ENCODE peak calls at places on chromosomes 5 and 9, in six cellular contexts. P, V, E, D, L and Q are unnamed samples.
A peak's percentile ranks its signal among the peaks of the same experiment; 100 is the strongest.

GRCh38 chr9:33139421-33140228 is 27.5 kb downstream of the B4GALT1 start:
- DNase-seq in P (peak; percentile 90), V (peak; percentile 90), E (peak; percentile 88), D (no peak), L (peak; percentile 94), Q (no peak)

GRCh38 chr5:133086366-133086875 is 34.6 kb downstream of the HSPA4 start:
- DNase-seq in P (no peak), V (no peak), E (peak; percentile 40), D (no peak), L (no peak), Q (no peak)

GRCh38 chr9:94624621-94625020 is 14.7 kb downstream of the FBP1 start:
- DNase-seq in P (no peak), V (no peak), E (no peak), D (no peak), L (no peak), Q (no peak)

GRCh38 chr9:4298255-4299005 is 1.4 kb downstream of the GLIS3 start:
- DNase-seq in P (no peak), V (peak; percentile 59), E (peak; percentile 72), D (no peak), L (peak; percentile 70), Q (peak; percentile 42)

GRCh38 chr5:34803974-34804373 is 35.0 kb upstream of the TTC23L start:
- DNase-seq in P (no peak), V (no peak), E (peak; percentile 35), D (no peak), L (no peak), Q (no peak)

GRCh38 chr9:121692606-121693505 is 41.4 kb downstream of the DAB2IP start:
- DNase-seq in P (no peak), V (no peak), E (peak; percentile 53), D (no peak), L (peak; percentile 15), Q (peak; percentile 33)

GRCh38 chr9:123883634-123884033 is 46.3 kb downstream of the DENND1A start:
- DNase-seq in P (no peak), V (no peak), E (peak; percentile 56), D (no peak), L (no peak), Q (peak; percentile 43)

GRCh38 chr9:111668026-111668573 is 6.7 kb downstream of the GNG10 start:
- DNase-seq in P (no peak), V (no peak), E (no peak), D (no peak), L (no peak), Q (no peak)

GRCh38 chr5:123708074-123708806 is 196.3 kb downstream of the CSNK1G3 start:
- DNase-seq in P (peak; percentile 30), V (no peak), E (peak; percentile 84), D (no peak), L (no peak), Q (peak; percentile 39)

GRCh38 chr9:111531716-111532115 is 6.7 kb downstream of the ZNF483 start:
- DNase-seq in P (no peak), V (no peak), E (no peak), D (no peak), L (no peak), Q (no peak)

GRCh38 chr9:87282477-87282991 is 215.1 kb upstream of the DAPK1 start:
- DNase-seq in P (no peak), V (no peak), E (no peak), D (no peak), L (no peak), Q (no peak)
- H3K27me3 ChIP-seq in P (no peaks in the 10 kb centered on the region), V (no peaks in the 10 kb centered on the region), E (no peaks in the 10 kb centered on the region), D (no peaks in the 10 kb centered on the region), L (no peaks in the 10 kb centered on the region), Q (no peaks in the 10 kb centered on the region)

GRCh38 chr9:26723486-26723885 is 169.1 kb downstream of the CAAP1 start:
- DNase-seq in P (no peak), V (no peak), E (peak; percentile 44), D (no peak), L (peak; percentile 26), Q (peak; percentile 28)

GRCh38 chr9:26725573-26725972 is 167.0 kb downstream of the CAAP1 start:
- DNase-seq in P (no peak), V (no peak), E (peak; percentile 34), D (no peak), L (no peak), Q (peak; percentile 31)

GRCh38 chr9:26727471-26727870 is 165.1 kb downstream of the CAAP1 start:
- DNase-seq in P (no peak), V (no peak), E (no peak), D (no peak), L (no peak), Q (no peak)

DNA sequence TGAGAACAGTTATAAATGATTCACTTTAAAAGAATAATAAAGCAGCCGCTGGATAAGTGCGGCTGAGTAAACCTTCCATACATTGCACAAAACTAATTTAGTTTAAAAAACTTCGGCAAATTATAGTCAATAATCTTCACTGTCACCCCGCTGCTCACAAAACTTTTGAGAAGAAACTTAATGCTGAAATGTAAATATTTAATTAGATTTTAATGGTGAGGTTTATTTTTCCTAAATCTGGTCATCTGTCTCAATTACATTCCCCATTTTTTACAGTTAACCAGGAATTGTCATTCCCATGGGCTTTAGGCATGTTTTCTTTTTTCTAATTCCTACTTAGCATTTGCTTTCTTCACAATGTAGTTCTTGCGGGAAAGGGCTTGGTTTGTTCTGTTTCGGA is 169.8 kb downstream of the CAAP1 start:
- DNase-seq in P (no peak), V (no peak), E (no peak), D (no peak), L (no peak), Q (no peak)
- H3K27me3 ChIP-seq in P (no peaks in the 10 kb centered on the region), V (no peaks in the 10 kb centered on the region), E (peaks cover 11% of the 10 kb centered on the region), D (no peaks in the 10 kb centered on the region), L (no peaks in the 10 kb centered on the region), Q (peaks cover 3% of the 10 kb centered on the region)

DNA sequence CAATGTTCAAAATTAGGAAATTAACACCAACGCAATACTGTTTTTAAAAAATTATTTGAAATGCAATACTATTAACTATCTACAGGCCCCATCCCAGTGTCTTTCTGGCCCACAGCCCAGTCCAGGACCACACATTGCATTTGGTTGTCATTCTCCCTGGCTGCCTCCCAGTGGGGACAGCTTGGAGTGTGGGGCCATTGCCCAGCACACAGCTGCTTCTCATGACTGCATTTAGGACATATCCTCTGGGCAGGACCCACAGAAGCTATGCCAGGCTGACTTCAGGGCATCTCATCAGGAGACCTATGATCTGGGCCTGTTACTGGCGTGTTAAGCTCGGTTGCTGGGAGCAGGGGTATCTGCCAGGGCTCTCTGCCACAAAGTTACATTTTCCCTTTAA is 32.0 kb upstream of the CLPTM1L start:
- DNase-seq in P (no peak), V (no peak), E (no peak), D (no peak), L (no peak), Q (no peak)
- H3K27me3 ChIP-seq in P (peaks cover 12% of the 10 kb centered on the region), V (no peaks in the 10 kb centered on the region), E (peaks cover 7% of the 10 kb centered on the region), D (no peaks in the 10 kb centered on the region), L (no peaks in the 10 kb centered on the region), Q (peaks cover 5% of the 10 kb centered on the region)

DNA sequence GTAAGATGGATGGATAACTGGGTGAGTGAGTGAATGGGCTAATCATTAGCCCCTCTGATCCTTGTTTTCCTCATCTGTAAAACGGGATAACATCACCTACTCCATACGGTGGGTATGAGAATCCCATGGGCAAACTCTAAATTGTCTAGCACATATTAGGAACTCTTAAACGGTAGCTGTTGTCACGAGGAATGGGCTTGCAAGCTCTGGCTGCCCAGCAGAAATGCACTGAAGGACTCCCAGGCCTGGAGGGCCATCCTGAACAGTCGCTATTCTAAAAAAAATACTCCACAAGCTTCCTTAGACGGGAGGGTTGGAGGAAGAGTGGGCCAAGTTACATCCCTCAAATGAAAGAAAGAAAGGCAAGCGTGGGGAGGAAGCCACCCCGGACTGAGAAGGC is 711 bp upstream of the POU4F3 start:
- DNase-seq in P (no peak), V (no peak), E (no peak), D (no peak), L (no peak), Q (no peak)
- H3K27me3 ChIP-seq in P (peaks cover 91% of the 10 kb centered on the region), V (no peaks in the 10 kb centered on the region), E (peaks cover 93% of the 10 kb centered on the region), D (peaks cover 17% of the 10 kb centered on the region), L (peaks cover 31% of the 10 kb centered on the region), Q (peaks cover 72% of the 10 kb centered on the region)

GRCh38 chr9:135785013-135785575 is 83.1 kb downstream of the KCNT1 start:
- DNase-seq in P (no peak), V (no peak), E (no peak), D (no peak), L (no peak), Q (no peak)
- H3K27me3 ChIP-seq in P (peaks cover 16% of the 10 kb centered on the region), V (no peaks in the 10 kb centered on the region), E (peaks cover 4% of the 10 kb centered on the region), D (no peaks in the 10 kb centered on the region), L (no peaks in the 10 kb centered on the region), Q (no peaks in the 10 kb centered on the region)

GRCh38 chr9:21795483-21795882 is 7.0 kb upstream of the MTAP start:
- DNase-seq in P (no peak), V (no peak), E (no peak), D (no peak), L (no peak), Q (no peak)

GRCh38 chr9:21788752-21789151 is 13.7 kb upstream of the MTAP start:
- DNase-seq in P (no peak), V (no peak), E (peak; percentile 3), D (no peak), L (no peak), Q (peak; percentile 50)

DNA sequence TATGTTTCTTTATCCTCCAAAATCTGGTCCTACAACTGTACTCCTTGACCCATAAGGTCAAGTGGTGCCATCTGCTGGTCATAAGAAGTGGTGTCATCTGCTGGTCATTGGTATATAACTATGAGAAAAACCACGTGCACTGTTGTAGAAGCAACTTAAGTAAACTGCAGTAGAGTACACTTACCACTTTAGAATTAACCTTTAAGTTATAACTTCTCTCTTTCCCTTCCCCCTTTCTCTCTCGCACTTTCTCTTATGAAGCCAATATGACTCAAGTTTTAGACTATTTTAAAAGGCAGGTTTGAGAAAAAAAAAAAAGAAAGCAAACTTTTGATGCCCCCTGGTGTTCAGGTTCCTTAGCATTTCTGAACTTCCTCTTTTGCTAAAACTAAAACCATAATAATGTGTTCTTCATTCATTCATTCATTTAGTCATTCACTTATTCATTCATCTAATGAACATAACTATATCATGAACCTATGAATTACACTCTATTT is 12.8 kb upstream of the MTAP start:
- DNase-seq in P (peak; percentile 88), V (no peak), E (peak; percentile 93), D (peak; percentile 39), L (peak; percentile 55), Q (peak; percentile 92)
- H3K27me3 ChIP-seq in P (no peaks in the 10 kb centered on the region), V (no peaks in the 10 kb centered on the region), E (no peaks in the 10 kb centered on the region), D (no peaks in the 10 kb centered on the region), L (no peaks in the 10 kb centered on the region), Q (no peaks in the 10 kb centered on the region)